ENCODE peak calls at places on chromosomes 16 and 17, in five cellular contexts. B is cardiac muscle cell, J is hypothalamus, P is Ammon's horn, A is neural progenitor cell. H is an unnamed sample.
A peak's percentile ranks its signal among the peaks of the same experiment; 100 is the strongest.

GRCh38 chr16:30351586-30352419 is 3.3 kb downstream of the CD2BP2 start:
- DNase-seq in A (no peak), P (peak; percentile 84), J (peak; percentile 88), B (no peak), H (no peak)

GRCh38 chr17:73513426-73513825 is 130.8 kb downstream of the SDK2 start:
- DNase-seq in P (peak; percentile 53), B (no peak), A (peak; percentile 45), J (no peak), H (no peak)

GRCh38 chr16:47927330-47927729 is 228.5 kb downstream of the ABCC12 start:
- DNase-seq in J (no peak), B (no peak), P (no peak), A (no peak), H (no peak)

GRCh38 chr16:30786936-30787612 is at the start of gene ZNF629:
- DNase-seq in J (peak; percentile 82), B (peak; percentile 85), P (peak; percentile 82), A (peak; percentile 90), H (peak; percentile 80)

GRCh38 chr16:86651823-86652222 is 73.5 kb downstream of the FOXL1 start:
- DNase-seq in B (no peak), A (no peak), J (no peak), P (no peak), H (no peak)

GRCh38 chr16:22262460-22262859 is 34.7 kb upstream of the POLR3E start:
- DNase-seq in P (no peak), A (no peak), J (no peak), B (no peak), H (no peak)

GRCh38 chr17:27466748-27467375 is 10.6 kb downstream of the KSR1 start:
- DNase-seq in P (no peak), B (no peak), A (no peak), J (no peak), H (no peak)

GRCh38 chr16:67954421-67955196 is 10.7 kb upstream of the LCAT start:
- DNase-seq in B (no peak), P (no peak), A (no peak), J (no peak), H (no peak)

GRCh38 chr16:84967828-84968227 is 43.5 kb downstream of the ZDHHC7 start:
- DNase-seq in B (no peak), J (no peak), A (no peak), P (no peak), H (no peak)

GRCh38 chr17:52827526-52827925 is 669.0 kb upstream of the CA10 start:
- DNase-seq in J (no peak), P (no peak), B (no peak), A (no peak), H (no peak)

GRCh38 chr16:1871974-1872635 is at the start of gene MEIOB:
- DNase-seq in B (peak; percentile 59), A (peak; percentile 87), J (no peak), P (no peak), H (no peak)

GRCh38 chr16:1323296-1324239 is 9.9 kb upstream of the BAIAP3 start:
- DNase-seq in A (no peak), B (no peak), J (peak; percentile 65), P (peak; percentile 76), H (no peak)

GRCh38 chr16:27779719-27780161 is 229.8 kb downstream of the KATNIP start:
- DNase-seq in B (peak; percentile 58), A (peak; percentile 84), J (peak; percentile 59), P (peak; percentile 83), H (no peak)

GRCh38 chr16:75073551-75074414 is 42.8 kb downstream of the LDHD start:
- DNase-seq in A (no peak), J (no peak), B (no peak), P (no peak), H (no peak)

GRCh38 chr16:30724641-30725464 is 23.4 kb upstream of the PHKG2 start:
- DNase-seq in J (no peak), B (no peak), A (no peak), P (peak; percentile 54), H (no peak)